ENCODE peak calls at places on chromosomes 2 and 18, in five cellular contexts. B is CD8-positive, alpha-beta T cell; N is MM.1S; R is gastrocnemius medialis; T is endodermal cell. W is an unnamed sample.

GRCh38 chr2:233033672-233034071 is 1.2 kb downstream of the NEU2 start:
- DNase-seq in T (no peak), R (no peak), N (no peak), B (no peak), W (no peak)

GRCh38 chr2:40085786-40086185 is 306.7 kb upstream of the THUMPD2 start:
- DNase-seq in N (no peak), R (no peak), T (no peak), B (no peak), W (no peak)

GRCh38 chr2:33242845-33243244 is 233.6 kb upstream of the RASGRP3 start:
- DNase-seq in B (no peak), N (no peak), T (no peak), R (no peak), W (no peak)

GRCh38 chr2:128833628-128834027 is 515.0 kb upstream of the HS6ST1 start:
- DNase-seq in B (no peak), N (no peak), T (no peak), R (no peak), W (no peak)

GRCh38 chr2:118853647-118854367 is 6.4 kb upstream of the EN1 start:
- DNase-seq in R (no peak), N (no peak), T (peak), B (no peak), W (no peak)

GRCh38 chr2:177784449-177784845 is 288.1 kb downstream of the PDE11A start:
- DNase-seq in R (no peak), B (no peak), N (peak), T (no peak), W (no peak)

GRCh38 chr2:166410828-166411472 is 35.2 kb upstream of the SCN9A start:
- DNase-seq in R (no peak), B (no peak), N (no peak), T (no peak), W (peak)

GRCh38 chr2:205660521-205661124 is 21.7 kb upstream of the NRP2 start:
- DNase-seq in R (no peak), B (peak), T (no peak), N (no peak), W (peak)

GRCh38 chr2:74201596-74201995 is 3.2 kb downstream of the MTHFD2 start:
- DNase-seq in N (no peak), T (no peak), R (no peak), B (no peak), W (no peak)

GRCh38 chr2:18455256-18455862 is 105.1 kb downstream of the RDH14 start:
- DNase-seq in T (peak), R (peak), N (no peak), B (no peak), W (no peak)

GRCh38 chr2:113705982-113706523 is 50.4 kb downstream of the SLC35F5 start:
- DNase-seq in R (no peak), N (no peak), B (no peak), T (no peak), W (no peak)

GRCh38 chr2:168640039-168640438 is 162.4 kb upstream of the NOSTRIN start:
- DNase-seq in N (no peak), B (no peak), R (no peak), T (no peak), W (no peak)

GRCh38 chr2:229520582-229521221 is 193.7 kb downstream of the DNER start:
- DNase-seq in B (no peak), T (no peak), N (no peak), R (no peak), W (no peak)

GRCh38 chr2:230541934-230542380 is 126.0 kb downstream of the SP100 start:
- DNase-seq in B (no peak), N (no peak), T (no peak), R (no peak), W (no peak)

GRCh38 chr18:57792741-57793629 is 10.1 kb downstream of the ATP8B1 start:
- DNase-seq in R (no peak), B (no peak), T (peak), N (no peak), W (no peak)

GRCh38 chr2:113720167-113720566 is 36.3 kb downstream of the SLC35F5 start:
- DNase-seq in B (no peak), R (no peak), T (no peak), N (peak), W (no peak)

GRCh38 chr2:147331790-147332419 is 512.9 kb upstream of the ACVR2A start:
- DNase-seq in B (peak), R (no peak), T (peak), N (peak), W (no peak)

GRCh38 chr2:160334028-160334729 is 134.1 kb upstream of the ITGB6 start:
- DNase-seq in B (no peak), T (no peak), R (no peak), N (no peak), W (no peak)

GRCh38 chr2:241816431-241817121 is 7.6 kb downstream of the NEU4 start:
- DNase-seq in N (no peak), R (peak), T (peak), B (peak), W (no peak)

GRCh38 chr2:240247868-240248820 is 107.7 kb upstream of the OTOS start:
- DNase-seq in N (no peak), B (peak), T (peak), R (no peak), W (no peak)

GRCh38 chr2:138294451-138294850 is 207.1 kb upstream of the SPOPL start:
- DNase-seq in T (no peak), R (no peak), B (no peak), N (no peak), W (no peak)

GRCh38 chr18:12702221-12703095 is at the start of the genes CEP76 and PSMG2:
- DNase-seq in R (peak), B (peak), N (peak), T (peak), W (peak)

GRCh38 chr18:3529597-3529996 is 79.6 kb downstream of the TGIF1 start:
- DNase-seq in N (no peak), T (no peak), R (no peak), B (no peak), W (no peak)

GRCh38 chr2:62382757-62383156 is 123.2 kb downstream of the TMEM17 start:
- DNase-seq in B (no peak), R (no peak), T (no peak), N (peak), W (no peak)

GRCh38 chr2:163570391-163570790 is 165.4 kb downstream of the FIGN start:
- DNase-seq in B (no peak), N (no peak), T (no peak), R (no peak), W (no peak)

GRCh38 chr2:24382363-24383021 is 22.2 kb upstream of the ITSN2 start:
- DNase-seq in N (peak), T (peak), B (peak), R (peak), W (no peak)

GRCh38 chr18:74496508-74497307 is 545 bp downstream of the CNDP2 start:
- DNase-seq in B (peak), R (peak), T (peak), N (peak), W (no peak)

GRCh38 chr18:69328086-69328485 is 72.6 kb upstream of the DOK6 start:
- DNase-seq in N (no peak), B (no peak), T (no peak), R (no peak), W (no peak)

GRCh38 chr2:86249176-86249842 is 50.1 kb downstream of the MRPL35 start:
- DNase-seq in T (peak), R (no peak), B (no peak), N (peak), W (peak)

GRCh38 chr2:168944065-168944464 is 43.0 kb downstream of the G6PC2 start:
- DNase-seq in R (no peak), T (peak), N (no peak), B (no peak), W (no peak)

GRCh38 chr2:96409543-96410184 is 74.1 kb downstream of the NCAPH start:
- DNase-seq in T (no peak), B (no peak), R (no peak), N (no peak), W (no peak)
- TF ChIP-seq CTCF in T (no peak), B (no peak), R (no peak), N (no peak), W (no peak)

GRCh38 chr2:201707753-201708152 is 9.3 kb upstream of the MPP4 start:
- DNase-seq in N (no peak), B (no peak), R (no peak), T (no peak), W (no peak)
- TF ChIP-seq CTCF in N (no peak), B (no peak), R (no peak), T (no peak), W (peak)

GRCh38 chr2:46091004-46091403 is 206.2 kb upstream of the EPAS1 start:
- DNase-seq in T (peak), R (no peak), B (no peak), N (no peak), W (no peak)
- TF ChIP-seq CTCF in T (peak), R (peak), B (no peak), N (no peak), W (no peak)

GRCh38 chr18:31204833-31205232 is 42.2 kb upstream of the DSC1 start:
- DNase-seq in T (no peak), B (no peak), R (no peak), N (no peak), W (no peak)

GRCh38 chr18:31203794-31204148 is 41.1 kb upstream of the DSC1 start:
- DNase-seq in N (no peak), T (no peak), B (no peak), R (no peak), W (no peak)

GRCh38 chr18:31205273-31205672 is 42.6 kb upstream of the DSC1 start:
- DNase-seq in B (no peak), N (no peak), R (no peak), T (no peak), W (no peak)

GRCh38 chr18:31203086-31203793 is 40.6 kb upstream of the DSC1 start:
- DNase-seq in B (no peak), T (no peak), R (peak), N (no peak), W (no peak)

GRCh38 chr18:31204169-31204568 is 41.5 kb upstream of the DSC1 start:
- DNase-seq in N (no peak), T (no peak), B (no peak), R (no peak), W (no peak)
- TF ChIP-seq CTCF in N (no peak), T (no peak), B (no peak), R (no peak), W (no peak)

GRCh38 chr2:236562434-236562833 is 7.2 kb upstream of the ACKR3 start:
- DNase-seq in N (peak), T (peak), R (no peak), B (no peak), W (no peak)
- TF ChIP-seq CTCF in N (peak), T (peak), R (peak), B (no peak), W (peak)

GRCh38 chr2:237167934-237168333 is 82.2 kb downstream of the COPS8 start:
- DNase-seq in B (no peak), R (no peak), T (no peak), N (no peak), W (no peak)

GRCh38 chr2:237171895-237172294 is 86.2 kb downstream of the COPS8 start:
- DNase-seq in R (no peak), T (no peak), N (no peak), B (no peak), W (no peak)

GRCh38 chr2:237167038-237167437 is 81.3 kb downstream of the COPS8 start:
- DNase-seq in N (no peak), T (no peak), B (no peak), R (no peak), W (no peak)

GRCh38 chr2:237170017-237170416 is 84.3 kb downstream of the COPS8 start:
- DNase-seq in B (no peak), T (no peak), R (no peak), N (no peak), W (peak)

DNA sequence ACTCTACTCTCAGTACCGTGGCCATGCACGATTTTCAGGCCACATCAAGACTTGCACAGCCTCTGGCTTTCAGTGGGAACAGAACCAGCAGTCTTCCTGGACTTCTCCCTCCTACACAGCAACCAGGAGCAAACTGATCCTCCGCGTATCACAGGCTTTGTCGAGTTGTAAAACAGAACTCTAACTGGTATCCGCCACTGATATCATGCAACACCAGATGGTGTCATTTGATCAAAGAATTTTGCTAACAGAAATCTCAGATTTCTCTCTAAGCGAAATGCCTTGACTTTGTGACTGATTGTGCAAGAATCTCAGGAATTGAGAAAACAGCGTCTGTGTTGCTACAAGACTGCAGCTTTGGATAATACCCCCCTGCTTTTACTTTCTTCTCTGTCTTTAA is 85.7 kb downstream of the COPS8 start:
- DNase-seq in N (no peak), R (peak), T (no peak), B (no peak), W (peak)
- TF ChIP-seq CTCF in N (no peak), R (no peak), T (no peak), B (no peak), W (peak)

GRCh38 chr2:157790780-157791179 is 85.3 kb downstream of the ACVR1 start:
- DNase-seq in B (no peak), T (no peak), N (no peak), R (peak), W (no peak)

GRCh38 chr2:157789161-157789720 is 86.9 kb downstream of the ACVR1 start:
- DNase-seq in B (no peak), R (peak), N (no peak), T (no peak), W (no peak)

GRCh38 chr2:157792345-157793052 is 83.6 kb downstream of the ACVR1 start:
- DNase-seq in R (peak), N (no peak), B (no peak), T (no peak), W (no peak)

GRCh38 chr2:157789933-157790511 is 86.1 kb downstream of the ACVR1 start:
- DNase-seq in B (no peak), R (peak), T (no peak), N (peak), W (no peak)

GRCh38 chr2:157793053-157793612 is 83.0 kb downstream of the ACVR1 start:
- DNase-seq in B (no peak), N (no peak), R (no peak), T (no peak), W (no peak)
- TF ChIP-seq CTCF in B (no peak), N (no peak), R (peak), T (peak), W (peak)

GRCh38 chr2:44770221-44771187 is 171.0 kb upstream of the SIX3 start:
- DNase-seq in N (no peak), B (no peak), T (peak), R (no peak), W (no peak)
- TF ChIP-seq CTCF in N (no peak), B (no peak), T (peak), R (no peak), W (no peak)

GRCh38 chr2:64440831-64441230 is 13.1 kb upstream of the LGALSL start:
- DNase-seq in N (no peak), B (no peak), T (no peak), R (no peak), W (no peak)
- TF ChIP-seq CTCF in N (no peak), B (no peak), T (no peak), R (no peak), W (no peak)

W was measured in HFF-Myc.